ENCODE peak calls at places on chromosomes 3 and 15, in four cellular contexts. F, L, P and S are unnamed samples.

GRCh38 chr3:178583963-178584575 is 47.8 kb downstream of the KCNMB2 start:
- DNase-seq in F (no peak), L (no peak), P (no peak), S (no peak)

GRCh38 chr15:99324700-99325099 is 73.4 kb downstream of the LRRC28 start:
- DNase-seq in F (no peak), L (no peak), P (no peak), S (no peak)

GRCh38 chr15:92429378-92430066 is 35.8 kb downstream of the ST8SIA2 start:
- DNase-seq in F (peak), L (no peak), P (peak), S (no peak)

GRCh38 chr3:123290107-123290930 is 88.6 kb downstream of the SEC22A start:
- DNase-seq in F (no peak), L (no peak), P (no peak), S (no peak)

GRCh38 chr15:40010681-40011080 is 28.3 kb downstream of the SRP14 start:
- DNase-seq in F (no peak), L (no peak), P (peak), S (no peak)

GRCh38 chr3:135908225-135908624 is 57.3 kb upstream of the PPP2R3A start:
- DNase-seq in F (peak), L (no peak), P (peak), S (no peak)

GRCh38 chr15:49235446-49236207 is 65.6 kb downstream of the GALK2 start:
- DNase-seq in F (peak), L (peak), P (peak), S (peak)

GRCh38 chr3:58010562-58010961 is 2.3 kb downstream of the FLNB start:
- DNase-seq in F (no peak), L (no peak), P (no peak), S (no peak)

GRCh38 chr15:72342385-72342784 is 22.4 kb upstream of the CELF6 start:
- DNase-seq in F (peak), L (peak), P (peak), S (no peak)

GRCh38 chr3:76679510-76679909 is 360.4 kb upstream of the ROBO2 start:
- DNase-seq in F (no peak), L (no peak), P (no peak), S (no peak)

GRCh38 chr3:71784914-71785593 is at the start of gene PROK2:
- DNase-seq in F (no peak), L (no peak), P (no peak), S (no peak)

GRCh38 chr15:89129123-89129815 is 41.0 kb downstream of the ABHD2 start:
- DNase-seq in F (peak), L (no peak), P (peak), S (peak)

GRCh38 chr3:188229177-188229576 is 75.2 kb downstream of the LPP start:
- DNase-seq in F (no peak), L (no peak), P (no peak), S (no peak)